ENCODE peak calls at places on chromosome 2, in four cellular contexts. One of them, this sample, is unnamed.

GRCh38 chr2:27737676-27738348 is 33.7 kb upstream of the MRPL33 start:
- DNase-seq in GM06990: no peak
- DNase-seq in activated B cell treated with CpG ODN at 0.5 μM for 24 hours: no peak
- DNase-seq in A673: no peak
- DNase-seq in this sample: no peak

GRCh38 chr2:113757059-113757657 is 716 bp upstream of the SLC35F5 start:
- DNase-seq in GM06990: no peak
- DNase-seq in activated B cell treated with CpG ODN at 0.5 μM for 24 hours: no peak
- DNase-seq in A673: no peak
- DNase-seq in this sample: no peak

GRCh38 chr2:180322781-180323180 is 315.7 kb upstream of the CWC22 start:
- DNase-seq in GM06990: no peak
- DNase-seq in activated B cell treated with CpG ODN at 0.5 μM for 24 hours: no peak
- DNase-seq in A673: no peak
- DNase-seq in this sample: no peak

GRCh38 chr2:37020212-37020886 is 54.0 kb upstream of the STRN start:
- DNase-seq in GM06990: no peak
- DNase-seq in activated B cell treated with CpG ODN at 0.5 μM for 24 hours: no peak
- DNase-seq in A673: no peak
- DNase-seq in this sample: no peak

GRCh38 chr2:227154976-227155375 is 9.0 kb downstream of the COL4A4 start:
- DNase-seq in GM06990: no peak
- DNase-seq in activated B cell treated with CpG ODN at 0.5 μM for 24 hours: no peak
- DNase-seq in A673: no peak
- DNase-seq in this sample: no peak

GRCh38 chr2:143150287-143150686 is 21.1 kb downstream of the ARHGAP15 start:
- DNase-seq in GM06990: peak
- DNase-seq in activated B cell treated with CpG ODN at 0.5 μM for 24 hours: no peak
- DNase-seq in A673: no peak
- DNase-seq in this sample: no peak

GRCh38 chr2:216555274-216555673 is 56.6 kb downstream of the RPL37A start:
- DNase-seq in GM06990: no peak
- DNase-seq in activated B cell treated with CpG ODN at 0.5 μM for 24 hours: no peak
- DNase-seq in A673: peak
- DNase-seq in this sample: no peak

GRCh38 chr2:238525990-238526389 is 99.3 kb downstream of the ASB1 start:
- DNase-seq in GM06990: no peak
- DNase-seq in activated B cell treated with CpG ODN at 0.5 μM for 24 hours: no peak
- DNase-seq in A673: peak
- DNase-seq in this sample: peak

GRCh38 chr2:219628986-219629901 is 1.8 kb downstream of the SLC4A3 start:
- DNase-seq in GM06990: no peak
- DNase-seq in activated B cell treated with CpG ODN at 0.5 μM for 24 hours: no peak
- DNase-seq in A673: no peak
- DNase-seq in this sample: no peak

GRCh38 chr2:42193722-42194187 is 24.6 kb downstream of the EML4 start:
- DNase-seq in GM06990: no peak
- DNase-seq in activated B cell treated with CpG ODN at 0.5 μM for 24 hours: no peak
- DNase-seq in A673: peak
- DNase-seq in this sample: no peak

GRCh38 chr2:11145350-11145749 is 9.9 kb upstream of the SLC66A3 start:
- DNase-seq in GM06990: no peak
- DNase-seq in activated B cell treated with CpG ODN at 0.5 μM for 24 hours: no peak
- DNase-seq in A673: no peak
- DNase-seq in this sample: no peak

GRCh38 chr2:216621292-216621691 is 11.9 kb upstream of the IGFBP2 start:
- DNase-seq in GM06990: no peak
- DNase-seq in activated B cell treated with CpG ODN at 0.5 μM for 24 hours: no peak
- DNase-seq in A673: no peak
- DNase-seq in this sample: no peak

GRCh38 chr2:106863387-106863786 is 22.6 kb downstream of the ST6GAL2 start:
- DNase-seq in GM06990: no peak
- DNase-seq in activated B cell treated with CpG ODN at 0.5 μM for 24 hours: no peak
- DNase-seq in A673: no peak
- DNase-seq in this sample: no peak

GRCh38 chr2:3627500-3628100 is 30.4 kb upstream of the ALLC start:
- DNase-seq in GM06990: no peak
- DNase-seq in activated B cell treated with CpG ODN at 0.5 μM for 24 hours: no peak
- DNase-seq in A673: no peak
- DNase-seq in this sample: no peak

GRCh38 chr2:3625186-3625585 is 30.3 kb downstream of the COLEC11 start:
- DNase-seq in GM06990: no peak
- DNase-seq in activated B cell treated with CpG ODN at 0.5 μM for 24 hours: no peak
- DNase-seq in A673: no peak
- DNase-seq in this sample: no peak

GRCh38 chr2:3626118-3626816 is 31.4 kb downstream of the COLEC11 start:
- DNase-seq in GM06990: no peak
- DNase-seq in activated B cell treated with CpG ODN at 0.5 μM for 24 hours: no peak
- DNase-seq in A673: no peak
- DNase-seq in this sample: no peak

GRCh38 chr2:3628241-3628679 is 29.7 kb upstream of the ALLC start:
- DNase-seq in GM06990: no peak
- DNase-seq in activated B cell treated with CpG ODN at 0.5 μM for 24 hours: no peak
- DNase-seq in A673: no peak
- DNase-seq in this sample: no peak

DNA sequence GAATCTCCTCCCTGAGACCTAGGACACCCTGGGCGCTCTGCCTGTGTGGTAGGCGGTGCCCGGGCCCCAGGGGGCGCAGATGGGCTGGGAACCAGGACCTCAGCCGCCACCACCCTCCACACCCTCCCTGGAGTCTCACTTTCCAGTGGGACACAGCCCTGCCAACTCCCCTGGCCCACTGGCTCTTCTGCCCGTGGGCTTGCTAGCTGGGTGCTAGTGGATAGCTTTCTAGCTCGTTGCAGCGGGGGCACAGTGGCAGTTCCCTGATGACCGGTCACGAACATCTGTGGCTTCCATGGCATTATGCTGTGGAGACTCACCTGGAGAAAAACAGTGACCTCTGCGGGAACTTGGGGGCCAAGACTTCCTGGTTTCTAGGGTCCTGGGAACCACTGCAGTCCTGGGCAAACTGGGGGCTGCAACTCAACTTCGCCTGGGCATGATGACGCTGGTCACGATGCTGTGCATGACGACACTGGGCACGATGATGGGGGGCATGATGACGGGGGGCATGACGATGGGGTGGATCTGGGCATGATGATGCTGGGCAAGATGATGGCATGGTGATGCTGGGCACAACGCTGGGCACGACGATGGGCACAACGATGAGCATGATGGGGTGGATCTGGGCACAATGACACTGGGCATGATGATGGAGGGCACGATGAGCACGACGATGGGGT is 31.0 kb upstream of the ALLC start:
- DNase-seq in GM06990: no peak
- DNase-seq in activated B cell treated with CpG ODN at 0.5 μM for 24 hours: no peak
- DNase-seq in A673: no peak
- DNase-seq in this sample: no peak
- TF ChIP-seq CTCF in GM06990: no peak
- TF ChIP-seq CTCF in activated B cell treated with CpG ODN at 0.5 μM for 24 hours: no peak
- TF ChIP-seq CTCF in A673: no peak
- TF ChIP-seq CTCF in this sample: no peak

DNA sequence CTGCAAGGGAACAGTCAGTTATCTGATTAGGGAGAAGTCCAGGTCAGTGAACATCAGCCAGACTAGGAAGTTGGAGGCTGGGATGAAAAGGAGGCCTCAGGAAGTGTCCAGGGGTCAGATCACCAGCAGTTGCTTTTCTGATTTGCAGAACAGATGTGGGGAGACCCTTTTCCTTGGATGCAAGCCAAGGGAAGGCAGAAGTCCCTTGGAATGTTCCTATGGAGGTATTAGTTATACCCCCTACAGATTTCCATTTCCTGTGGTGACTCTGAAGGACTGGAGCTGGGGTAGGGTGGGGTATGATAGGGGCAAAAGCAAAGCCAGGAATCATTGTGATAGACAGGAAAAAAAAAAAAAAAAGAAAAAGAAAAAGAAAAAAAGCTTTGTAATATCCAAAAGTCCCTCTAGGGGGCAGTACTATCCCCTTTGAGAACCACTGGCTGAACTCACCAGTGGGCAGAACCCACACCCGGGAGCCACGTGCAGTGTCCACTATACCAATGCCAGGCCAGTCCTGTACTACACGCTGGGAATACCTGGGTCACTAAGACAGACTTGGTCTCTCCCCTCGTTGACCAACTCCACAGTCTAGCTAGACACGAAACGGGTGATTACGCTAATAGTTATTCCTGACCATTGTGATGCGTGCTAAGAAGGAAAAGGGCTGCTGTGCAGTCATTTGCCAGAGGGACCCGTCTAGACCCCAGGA is 7.4 kb downstream of the DYSF start:
- DNase-seq in GM06990: no peak
- DNase-seq in activated B cell treated with CpG ODN at 0.5 μM for 24 hours: no peak
- DNase-seq in A673: peak
- DNase-seq in this sample: no peak
- TF ChIP-seq CTCF in GM06990: peak
- TF ChIP-seq CTCF in activated B cell treated with CpG ODN at 0.5 μM for 24 hours: no peak
- TF ChIP-seq CTCF in A673: peak
- TF ChIP-seq CTCF in this sample: peak

GRCh38 chr2:115880558-115880957 is 1438.1 kb downstream of the DPP10 start:
- DNase-seq in GM06990: no peak
- DNase-seq in activated B cell treated with CpG ODN at 0.5 μM for 24 hours: no peak
- DNase-seq in A673: peak
- DNase-seq in this sample: no peak
- TF ChIP-seq CTCF in GM06990: no peak
- TF ChIP-seq CTCF in activated B cell treated with CpG ODN at 0.5 μM for 24 hours: no peak
- TF ChIP-seq CTCF in A673: no peak
- TF ChIP-seq CTCF in this sample: no peak

GRCh38 chr2:169877406-169877805 is 50.2 kb downstream of the UBR3 start:
- DNase-seq in GM06990: no peak
- DNase-seq in activated B cell treated with CpG ODN at 0.5 μM for 24 hours: no peak
- DNase-seq in A673: peak
- DNase-seq in this sample: no peak
- TF ChIP-seq CTCF in GM06990: peak
- TF ChIP-seq CTCF in activated B cell treated with CpG ODN at 0.5 μM for 24 hours: no peak
- TF ChIP-seq CTCF in A673: peak
- TF ChIP-seq CTCF in this sample: peak

DNA sequence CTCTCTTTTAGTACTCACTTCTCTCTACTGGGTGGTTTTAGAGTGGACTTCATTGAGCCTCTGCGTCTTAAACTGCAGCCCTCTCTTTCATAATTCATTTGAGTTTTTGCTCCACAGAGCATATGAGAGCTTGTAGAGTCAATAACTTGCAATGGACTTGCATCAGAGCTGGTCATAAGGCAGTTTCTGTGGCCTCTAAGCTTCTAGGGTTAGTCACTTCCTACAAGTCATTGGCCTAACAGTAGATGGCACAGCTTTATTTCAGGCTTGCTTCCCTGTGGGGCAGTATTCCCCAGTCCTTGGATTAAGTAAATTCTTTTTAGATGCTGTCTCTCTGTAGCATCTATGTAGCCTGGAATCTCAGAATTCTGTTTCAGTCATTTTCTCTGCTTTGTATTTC is 1435.7 kb downstream of the LRP1B start:
- DNase-seq in GM06990: no peak
- DNase-seq in activated B cell treated with CpG ODN at 0.5 μM for 24 hours: no peak
- DNase-seq in A673: peak
- DNase-seq in this sample: no peak
- TF ChIP-seq CTCF in GM06990: no peak
- TF ChIP-seq CTCF in activated B cell treated with CpG ODN at 0.5 μM for 24 hours: no peak
- TF ChIP-seq CTCF in A673: no peak
- TF ChIP-seq CTCF in this sample: no peak

This sample was measured in GM13977.